ENCODE peak calls at places on chromosomes 3 and 15, in eight cellular contexts. One of them, this sample, is unnamed.

GRCh38 chr15:49855917-49856637 is 235.2 kb downstream of the DTWD1 start:
- DNase-seq in GM23248: peak
- DNase-seq in astrocyte: peak
- DNase-seq in psoas muscle: no peak
- DNase-seq in mammary epithelial cell: no peak
- DNase-seq in neuronal stem cell: no peak
- DNase-seq in ovary: no peak
- DNase-seq in right cardiac atrium: no peak
- DNase-seq in this sample: peak

GRCh38 chr15:65942436-65942835 is 73.1 kb downstream of the RAB11A start:
- DNase-seq in GM23248: no peak
- DNase-seq in astrocyte: peak
- DNase-seq in psoas muscle: no peak
- DNase-seq in mammary epithelial cell: no peak
- DNase-seq in neuronal stem cell: no peak
- DNase-seq in ovary: no peak
- DNase-seq in right cardiac atrium: no peak
- DNase-seq in this sample: no peak

GRCh38 chr3:193594946-193595689 is 2.1 kb downstream of the OPA1 start:
- DNase-seq in GM23248: peak
- DNase-seq in astrocyte: peak
- DNase-seq in psoas muscle: no peak
- DNase-seq in mammary epithelial cell: no peak
- DNase-seq in neuronal stem cell: no peak
- DNase-seq in ovary: no peak
- DNase-seq in right cardiac atrium: no peak
- DNase-seq in this sample: peak

GRCh38 chr3:57081173-57081572 is 20.7 kb downstream of the SPATA12 start:
- DNase-seq in GM23248: no peak
- DNase-seq in astrocyte: no peak
- DNase-seq in psoas muscle: no peak
- DNase-seq in mammary epithelial cell: no peak
- DNase-seq in neuronal stem cell: no peak
- DNase-seq in ovary: no peak
- DNase-seq in right cardiac atrium: no peak
- DNase-seq in this sample: no peak

GRCh38 chr15:74842581-74843444 is at the start of gene ULK3:
- DNase-seq in GM23248: peak
- DNase-seq in astrocyte: peak
- DNase-seq in psoas muscle: peak
- DNase-seq in mammary epithelial cell: peak
- DNase-seq in neuronal stem cell: peak
- DNase-seq in ovary: peak
- DNase-seq in right cardiac atrium: peak
- DNase-seq in this sample: peak

GRCh38 chr3:132134611-132135010 is 99.8 kb upstream of the CPNE4 start:
- DNase-seq in GM23248: peak
- DNase-seq in astrocyte: peak
- DNase-seq in psoas muscle: no peak
- DNase-seq in mammary epithelial cell: peak
- DNase-seq in neuronal stem cell: no peak
- DNase-seq in ovary: no peak
- DNase-seq in right cardiac atrium: no peak
- DNase-seq in this sample: peak

GRCh38 chr3:161890147-161890625 is 393.6 kb downstream of the OTOL1 start:
- DNase-seq in GM23248: peak
- DNase-seq in astrocyte: peak
- DNase-seq in psoas muscle: no peak
- DNase-seq in mammary epithelial cell: peak
- DNase-seq in neuronal stem cell: no peak
- DNase-seq in ovary: no peak
- DNase-seq in right cardiac atrium: peak
- DNase-seq in this sample: peak

GRCh38 chr15:77001351-77001750 is 6.4 kb downstream of the PSTPIP1 start:
- DNase-seq in GM23248: no peak
- DNase-seq in astrocyte: no peak
- DNase-seq in psoas muscle: no peak
- DNase-seq in mammary epithelial cell: no peak
- DNase-seq in neuronal stem cell: no peak
- DNase-seq in ovary: no peak
- DNase-seq in right cardiac atrium: no peak
- DNase-seq in this sample: no peak

GRCh38 chr3:42169579-42169978 is 78.4 kb downstream of the TRAK1 start:
- DNase-seq in GM23248: no peak
- DNase-seq in astrocyte: no peak
- DNase-seq in psoas muscle: no peak
- DNase-seq in mammary epithelial cell: no peak
- DNase-seq in neuronal stem cell: no peak
- DNase-seq in ovary: no peak
- DNase-seq in right cardiac atrium: no peak
- DNase-seq in this sample: no peak

GRCh38 chr3:54857343-54857742 is 70.5 kb downstream of the LRTM1 start:
- DNase-seq in GM23248: peak
- DNase-seq in astrocyte: no peak
- DNase-seq in psoas muscle: no peak
- DNase-seq in mammary epithelial cell: peak
- DNase-seq in neuronal stem cell: no peak
- DNase-seq in ovary: no peak
- DNase-seq in right cardiac atrium: no peak
- DNase-seq in this sample: no peak

GRCh38 chr15:68542348-68542747 is 36.4 kb upstream of the CORO2B start:
- DNase-seq in GM23248: no peak
- DNase-seq in astrocyte: no peak
- DNase-seq in psoas muscle: no peak
- DNase-seq in mammary epithelial cell: no peak
- DNase-seq in neuronal stem cell: no peak
- DNase-seq in ovary: no peak
- DNase-seq in right cardiac atrium: no peak
- DNase-seq in this sample: no peak

GRCh38 chr15:68543546-68544008 is 35.2 kb upstream of the CORO2B start:
- DNase-seq in GM23248: peak
- DNase-seq in astrocyte: no peak
- DNase-seq in psoas muscle: no peak
- DNase-seq in mammary epithelial cell: no peak
- DNase-seq in neuronal stem cell: no peak
- DNase-seq in ovary: peak
- DNase-seq in right cardiac atrium: peak
- DNase-seq in this sample: no peak

GRCh38 chr15:68541743-68542142 is 37.0 kb upstream of the CORO2B start:
- DNase-seq in GM23248: no peak
- DNase-seq in astrocyte: no peak
- DNase-seq in psoas muscle: no peak
- DNase-seq in mammary epithelial cell: no peak
- DNase-seq in neuronal stem cell: no peak
- DNase-seq in ovary: no peak
- DNase-seq in right cardiac atrium: no peak
- DNase-seq in this sample: no peak

GRCh38 chr15:68546318-68546717 is 32.5 kb upstream of the CORO2B start:
- DNase-seq in GM23248: no peak
- DNase-seq in astrocyte: no peak
- DNase-seq in psoas muscle: no peak
- DNase-seq in mammary epithelial cell: no peak
- DNase-seq in neuronal stem cell: no peak
- DNase-seq in ovary: no peak
- DNase-seq in right cardiac atrium: no peak
- DNase-seq in this sample: no peak

GRCh38 chr15:68542771-68543544 is 35.8 kb upstream of the CORO2B start:
- DNase-seq in GM23248: peak
- DNase-seq in astrocyte: peak
- DNase-seq in psoas muscle: no peak
- DNase-seq in mammary epithelial cell: peak
- DNase-seq in neuronal stem cell: no peak
- DNase-seq in ovary: peak
- DNase-seq in right cardiac atrium: peak
- DNase-seq in this sample: peak
- H3K27ac ChIP-seq in GM23248: peak
- H3K27ac ChIP-seq in astrocyte: peak
- H3K27ac ChIP-seq in psoas muscle: no peak
- H3K27ac ChIP-seq in mammary epithelial cell: no peak
- H3K27ac ChIP-seq in neuronal stem cell: no peak
- H3K27ac ChIP-seq in ovary: peak
- H3K27ac ChIP-seq in right cardiac atrium: peak
- H3K27ac ChIP-seq in this sample: peak

DNA sequence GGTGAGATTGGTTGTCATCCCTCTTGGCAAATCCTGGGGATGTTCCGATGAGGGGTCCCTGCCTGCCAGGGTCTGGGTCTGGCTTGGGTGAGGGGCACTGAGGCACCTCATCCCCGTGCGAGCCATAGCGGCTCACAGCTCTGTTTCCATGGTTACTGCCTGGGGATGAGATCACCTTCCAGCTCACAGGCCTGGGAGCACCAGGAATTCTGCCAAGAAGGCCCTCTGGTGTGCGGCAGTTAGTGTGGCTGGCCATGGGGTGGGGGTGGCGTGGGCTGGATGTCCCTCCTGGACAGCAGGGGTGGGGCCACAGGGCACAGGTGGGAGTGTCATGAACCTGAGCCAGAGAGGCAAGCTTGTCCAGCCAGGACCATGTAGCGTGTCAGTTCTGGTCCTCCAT is 22.1 kb upstream of the PRR23E start:
- DNase-seq in GM23248: peak
- DNase-seq in astrocyte: peak
- DNase-seq in psoas muscle: no peak
- DNase-seq in mammary epithelial cell: peak
- DNase-seq in neuronal stem cell: no peak
- DNase-seq in ovary: no peak
- DNase-seq in right cardiac atrium: no peak
- DNase-seq in this sample: peak
- H3K4me3 ChIP-seq in GM23248: no peak
- H3K4me3 ChIP-seq in astrocyte: no peak
- H3K4me3 ChIP-seq in psoas muscle: no peak
- H3K4me3 ChIP-seq in mammary epithelial cell: no peak
- H3K4me3 ChIP-seq in neuronal stem cell: no peak
- H3K4me3 ChIP-seq in ovary: no peak
- H3K4me3 ChIP-seq in right cardiac atrium: no peak
- H3K4me3 ChIP-seq in this sample: no peak

GRCh38 chr15:43776101-43776717 is 557 bp downstream of the ELL3 start:
- DNase-seq in GM23248: no peak
- DNase-seq in astrocyte: no peak
- DNase-seq in psoas muscle: peak
- DNase-seq in mammary epithelial cell: no peak
- DNase-seq in neuronal stem cell: peak
- DNase-seq in ovary: peak
- DNase-seq in right cardiac atrium: peak
- DNase-seq in this sample: no peak
- H3K27ac ChIP-seq in GM23248: no peak
- H3K27ac ChIP-seq in astrocyte: no peak
- H3K27ac ChIP-seq in psoas muscle: peak
- H3K27ac ChIP-seq in mammary epithelial cell: no peak
- H3K27ac ChIP-seq in neuronal stem cell: no peak
- H3K27ac ChIP-seq in ovary: peak
- H3K27ac ChIP-seq in right cardiac atrium: peak
- H3K27ac ChIP-seq in this sample: no peak

GRCh38 chr3:58665410-58665809 is 1.2 kb downstream of the FAM3D start:
- DNase-seq in GM23248: no peak
- DNase-seq in astrocyte: no peak
- DNase-seq in psoas muscle: no peak
- DNase-seq in mammary epithelial cell: peak
- DNase-seq in neuronal stem cell: no peak
- DNase-seq in ovary: no peak
- DNase-seq in right cardiac atrium: no peak
- DNase-seq in this sample: no peak
- H3K4me3 ChIP-seq in GM23248: no peak
- H3K4me3 ChIP-seq in astrocyte: no peak
- H3K4me3 ChIP-seq in psoas muscle: no peak
- H3K4me3 ChIP-seq in mammary epithelial cell: no peak
- H3K4me3 ChIP-seq in neuronal stem cell: no peak
- H3K4me3 ChIP-seq in ovary: no peak
- H3K4me3 ChIP-seq in right cardiac atrium: no peak
- H3K4me3 ChIP-seq in this sample: no peak

GRCh38 chr15:70328137-70329115 is 230.7 kb upstream of the TLE3 start:
- DNase-seq in GM23248: peak
- DNase-seq in astrocyte: peak
- DNase-seq in psoas muscle: peak
- DNase-seq in mammary epithelial cell: no peak
- DNase-seq in neuronal stem cell: no peak
- DNase-seq in ovary: no peak
- DNase-seq in right cardiac atrium: peak
- DNase-seq in this sample: peak
- H3K27ac ChIP-seq in GM23248: peak
- H3K27ac ChIP-seq in astrocyte: no peak
- H3K27ac ChIP-seq in psoas muscle: no peak
- H3K27ac ChIP-seq in mammary epithelial cell: no peak
- H3K27ac ChIP-seq in neuronal stem cell: no peak
- H3K27ac ChIP-seq in ovary: no peak
- H3K27ac ChIP-seq in right cardiac atrium: no peak
- H3K27ac ChIP-seq in this sample: no peak

GRCh38 chr3:126342211-126342610 is 15.0 kb downstream of the KLF15 start:
- DNase-seq in GM23248: no peak
- DNase-seq in astrocyte: no peak
- DNase-seq in psoas muscle: no peak
- DNase-seq in mammary epithelial cell: no peak
- DNase-seq in neuronal stem cell: no peak
- DNase-seq in ovary: peak
- DNase-seq in right cardiac atrium: no peak
- DNase-seq in this sample: no peak
- H3K4me3 ChIP-seq in GM23248: no peak
- H3K4me3 ChIP-seq in astrocyte: no peak
- H3K4me3 ChIP-seq in psoas muscle: no peak
- H3K4me3 ChIP-seq in mammary epithelial cell: no peak
- H3K4me3 ChIP-seq in neuronal stem cell: no peak
- H3K4me3 ChIP-seq in ovary: no peak
- H3K4me3 ChIP-seq in right cardiac atrium: no peak
- H3K4me3 ChIP-seq in this sample: no peak

DNA sequence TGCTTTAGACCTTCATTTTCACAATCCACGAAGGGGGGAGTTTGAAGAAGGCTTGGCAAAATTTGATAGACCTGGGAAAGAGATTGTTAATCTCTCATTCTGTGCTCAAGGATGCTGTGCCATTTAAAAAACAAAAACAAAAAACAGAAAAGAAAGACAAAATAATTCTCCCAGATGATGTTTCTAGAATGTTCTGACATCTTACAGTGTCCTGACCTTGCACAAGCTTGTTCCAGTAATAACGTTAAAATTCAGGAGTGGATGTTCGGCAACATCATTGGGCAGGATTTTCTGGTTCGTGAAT is 79.9 kb downstream of the SMAD3 start:
- DNase-seq in GM23248: no peak
- DNase-seq in astrocyte: no peak
- DNase-seq in psoas muscle: no peak
- DNase-seq in mammary epithelial cell: no peak
- DNase-seq in neuronal stem cell: no peak
- DNase-seq in ovary: no peak
- DNase-seq in right cardiac atrium: no peak
- DNase-seq in this sample: no peak
- H3K27ac ChIP-seq in GM23248: peak
- H3K27ac ChIP-seq in astrocyte: peak
- H3K27ac ChIP-seq in psoas muscle: peak
- H3K27ac ChIP-seq in mammary epithelial cell: peak
- H3K27ac ChIP-seq in neuronal stem cell: no peak
- H3K27ac ChIP-seq in ovary: peak
- H3K27ac ChIP-seq in right cardiac atrium: no peak
- H3K27ac ChIP-seq in this sample: peak